ENCODE peak calls at places on chromosomes 11 and 22, in six cellular contexts. C, B, H, U, I and O are unnamed samples.

GRCh38 chr11:48237727-48238126 is 7.2 kb upstream of the OR4X2 start:
- DNase-seq in C (no peak), B (no peak), H (no peak), U (no peak), I (no peak), O (no peak)

GRCh38 chr11:73758451-73758850 is 2.4 kb downstream of the RAB6A start:
- DNase-seq in C (no peak), B (no peak), H (no peak), U (no peak), I (no peak), O (no peak)

GRCh38 chr11:129117595-129118350 is 74.4 kb downstream of the ARHGAP32 start:
- DNase-seq in C (peak), B (peak), H (peak), U (no peak), I (peak), O (no peak)

GRCh38 chr11:125626381-125626950 is 1.5 kb downstream of the CHEK1 start:
- DNase-seq in C (peak), B (no peak), H (peak), U (peak), I (no peak), O (no peak)

GRCh38 chr11:24198458-24198857 is 298.4 kb upstream of the LUZP2 start:
- DNase-seq in C (no peak), B (no peak), H (no peak), U (no peak), I (no peak), O (no peak)

GRCh38 chr11:77175869-77176539 is 48.0 kb downstream of the MYO7A start:
- DNase-seq in C (no peak), B (no peak), H (no peak), U (no peak), I (no peak), O (peak)

GRCh38 chr11:128018692-128019091 is 568.7 kb downstream of the ETS1 start:
- DNase-seq in C (no peak), B (no peak), H (no peak), U (no peak), I (no peak), O (no peak)

GRCh38 chr11:111086058-111086457 is 159.5 kb upstream of the POU2AF2 start:
- DNase-seq in C (no peak), B (no peak), H (peak), U (no peak), I (no peak), O (no peak)

GRCh38 chr11:11016123-11016522 is 158.3 kb upstream of the ZBED5 start:
- DNase-seq in C (no peak), B (no peak), H (no peak), U (no peak), I (no peak), O (no peak)

GRCh38 chr11:26227311-26227710 is 104.6 kb upstream of the ANO3 start:
- DNase-seq in C (peak), B (peak), H (no peak), U (no peak), I (no peak), O (no peak)

GRCh38 chr11:111387318-111387863 is 8.3 kb upstream of the POU2AF1 start:
- DNase-seq in C (no peak), B (no peak), H (peak), U (no peak), I (no peak), O (peak)

GRCh38 chr11:120835601-120836228 is 188.2 kb upstream of the TBCEL start:
- DNase-seq in C (no peak), B (no peak), H (no peak), U (peak), I (no peak), O (no peak)

GRCh38 chr22:37244114-37244921 is at the start of gene RAC2:
- DNase-seq in C (no peak), B (no peak), H (no peak), U (peak), I (peak), O (peak)

GRCh38 chr11:15711311-15711710 is 596.6 kb downstream of the INSC start:
- DNase-seq in C (no peak), B (no peak), H (no peak), U (no peak), I (no peak), O (no peak)